ENCODE peak calls at places on chromosome 1, in four cellular contexts. D is right cardiac atrium, G is brain microvascular endothelial cell, P is AG08396. S is an unnamed sample.

GRCh38 chr1:201606581-201606980 is 67.7 kb downstream of the NAV1 start:
- DNase-seq in G (no peak), D (no peak), P (no peak), S (no peak)

GRCh38 chr1:221741364-221741970 is 422 bp downstream of the DUSP10 start:
- DNase-seq in G (no peak), D (peak), P (peak), S (peak)

GRCh38 chr1:237012789-237013383 is 8.6 kb upstream of the MT1HL1 start:
- DNase-seq in D (peak), G (peak), P (no peak), S (no peak)

GRCh38 chr1:230167419-230167852 is 100.4 kb downstream of the GALNT2 start:
- DNase-seq in P (peak), G (peak), D (no peak), S (no peak)

GRCh38 chr1:53346007-53346813 is 18.3 kb upstream of the LRP8 start:
- DNase-seq in G (no peak), P (no peak), D (no peak), S (no peak)

GRCh38 chr1:203669739-203670138 is 43.1 kb downstream of the ATP2B4 start:
- DNase-seq in G (peak), P (peak), D (no peak), S (no peak)

GRCh38 chr1:206748348-206749034 is 22.1 kb upstream of the IL19 start:
- DNase-seq in D (no peak), P (no peak), G (no peak), S (no peak)

GRCh38 chr1:35642472-35642955 is 1.2 kb upstream of the PSMB2 start:
- DNase-seq in D (no peak), G (peak), P (no peak), S (peak)

S was measured in ovary.